ENCODE peak calls at places on chromosome 5, in nine cellular contexts. L, X, H, U, I, Z, Y, P and C are unnamed samples.

GRCh38 chr5:22928821-22929482 is 75.8 kb upstream of the CDH12 start:
- DNase-seq in L (no peak), X (no peak), H (no peak), U (peak), I (peak), Z (no peak), Y (no peak), P (no peak), C (no peak)

GRCh38 chr5:90915393-90915792 is 356.8 kb downstream of the ADGRV1 start:
- DNase-seq in L (no peak), X (no peak), H (no peak), U (no peak), I (no peak), Z (no peak), Y (no peak), P (no peak), C (no peak)

GRCh38 chr5:78323241-78323640 is 28.7 kb upstream of the AP3B1 start:
- DNase-seq in L (no peak), X (no peak), H (no peak), U (no peak), I (no peak), Z (no peak), Y (no peak), P (no peak), C (no peak)

GRCh38 chr5:157222506-157223230 is 42.0 kb downstream of the ITK start:
- DNase-seq in L (no peak), X (peak), H (no peak), U (no peak), I (no peak), Z (no peak), Y (peak), P (no peak), C (no peak)

GRCh38 chr5:157612071-157612476 is 36.5 kb upstream of the ADAM19 start:
- DNase-seq in L (no peak), X (no peak), H (no peak), U (no peak), I (no peak), Z (no peak), Y (no peak), P (no peak), C (no peak)

GRCh38 chr5:169768416-169768815 is 131.3 kb downstream of the DOCK2 start:
- DNase-seq in L (no peak), X (no peak), H (no peak), U (no peak), I (no peak), Z (no peak), Y (no peak), P (no peak), C (no peak)

GRCh38 chr5:65927497-65928340 is 1.3 kb downstream of the ERBIN start:
- DNase-seq in L (no peak), X (peak), H (peak), U (peak), I (peak), Z (peak), Y (peak), P (no peak), C (peak)

GRCh38 chr5:6158974-6159863 is 219.1 kb downstream of the MED10 start:
- DNase-seq in L (no peak), X (peak), H (no peak), U (no peak), I (no peak), Z (no peak), Y (no peak), P (no peak), C (no peak)

GRCh38 chr5:154646841-154647759 is 108.1 kb upstream of the LARP1 start:
- DNase-seq in L (no peak), X (peak), H (no peak), U (peak), I (peak), Z (no peak), Y (no peak), P (peak), C (peak)

GRCh38 chr5:37668524-37669047 is 171.3 kb downstream of the GDNF start:
- DNase-seq in L (no peak), X (peak), H (no peak), U (no peak), I (peak), Z (no peak), Y (no peak), P (peak), C (peak)

GRCh38 chr5:7397005-7397546 is 1.1 kb downstream of the ADCY2 start:
- DNase-seq in L (no peak), X (no peak), H (peak), U (no peak), I (no peak), Z (peak), Y (no peak), P (no peak), C (no peak)

GRCh38 chr5:98314262-98314661 is 459.2 kb upstream of the RGMB start:
- DNase-seq in L (no peak), X (peak), H (no peak), U (no peak), I (no peak), Z (no peak), Y (no peak), P (no peak), C (no peak)

GRCh38 chr5:135033026-135033861 is 784 bp downstream of the PITX1 start:
- DNase-seq in L (no peak), X (peak), H (peak), U (peak), I (no peak), Z (no peak), Y (no peak), P (no peak), C (peak)

GRCh38 chr5:124148574-124148973 is 597.9 kb downstream of the ZNF608 start:
- DNase-seq in L (no peak), X (no peak), H (no peak), U (no peak), I (no peak), Z (no peak), Y (no peak), P (no peak), C (no peak)

GRCh38 chr5:90329911-90330310 is 79.6 kb downstream of the CETN3 start:
- DNase-seq in L (no peak), X (no peak), H (no peak), U (no peak), I (no peak), Z (no peak), Y (no peak), P (no peak), C (no peak)

GRCh38 chr5:36530249-36530648 is 76.2 kb upstream of the SLC1A3 start:
- DNase-seq in L (no peak), X (no peak), H (no peak), U (peak), I (no peak), Z (no peak), Y (no peak), P (no peak), C (no peak)

GRCh38 chr5:69007726-69008368 is 86.0 kb upstream of the SLC30A5 start:
- DNase-seq in L (peak), X (peak), H (peak), U (peak), I (peak), Z (peak), Y (peak), P (peak), C (peak)

GRCh38 chr5:178231736-178232123 is 872 bp downstream of the PHYKPL start:
- DNase-seq in L (no peak), X (no peak), H (no peak), U (peak), I (no peak), Z (no peak), Y (no peak), P (no peak), C (peak)

GRCh38 chr5:81782811-81783210 is 31.9 kb upstream of the SSBP2 start:
- DNase-seq in L (no peak), X (peak), H (no peak), U (no peak), I (no peak), Z (no peak), Y (no peak), P (no peak), C (no peak)